ENCODE peak calls at places on chromosomes 3 and 15, in six cellular contexts. G is K562, M is WTC11, O is endothelial cell of umbilical vein, F is H1, B is HepG2. V is an unnamed sample.

GRCh38 chr15:29821416-29822099 is 710 bp downstream of the TJP1 start:
- DNase-seq in M (peak; percentile 86), F (no peak), B (peak; percentile 74), G (peak; percentile 91), O (peak; percentile 89), V (peak; percentile 75)

GRCh38 chr3:194383276-194383940 is 13.9 kb upstream of the LRRC15 start:
- DNase-seq in G (no peak), O (no peak), B (no peak), F (no peak), M (no peak), V (no peak)

GRCh38 chr3:129081503-129081902 is 20.9 kb downstream of the GP9 start:
- DNase-seq in B (no peak), G (no peak), O (no peak), F (no peak), M (no peak), V (no peak)

GRCh38 chr3:115146032-115146417 is 1.1 kb downstream of the ZBTB20 start:
- DNase-seq in B (peak; percentile 59), F (no peak), O (peak; percentile 69), G (peak; percentile 62), M (no peak), V (peak; percentile 84)

GRCh38 chr3:159260049-159260662 is 458.3 kb downstream of the MFSD1 start:
- DNase-seq in B (peak; percentile 56), O (peak; percentile 65), M (peak; percentile 31), G (peak; percentile 67), F (no peak), V (peak; percentile 65)

GRCh38 chr3:141422961-141423582 is 54.8 kb downstream of the ZBTB38 start:
- DNase-seq in G (no peak), F (no peak), O (no peak), M (no peak), B (no peak), V (no peak)

GRCh38 chr3:66998899-66999235 is 760 bp downstream of the KBTBD8 start:
- DNase-seq in O (peak; percentile 51), M (no peak), B (no peak), F (no peak), G (no peak), V (no peak)

GRCh38 chr3:146209371-146209770 is 41.5 kb downstream of the PLSCR4 start:
- DNase-seq in G (no peak), B (no peak), O (no peak), M (no peak), F (no peak), V (no peak)

GRCh38 chr15:32029409-32029861 is 880 bp upstream of the CHRNA7 start:
- DNase-seq in F (no peak), G (no peak), M (peak; percentile 56), O (peak; percentile 10), B (no peak), V (peak; percentile 31)

GRCh38 chr15:52783191-52783829 is 6.8 kb downstream of the ONECUT1 start:
- DNase-seq in O (peak; percentile 33), M (peak; percentile 77), F (peak; percentile 69), B (no peak), G (no peak), V (no peak)

GRCh38 chr3:139534444-139534812 is 5.1 kb downstream of the RBP1 start:
- DNase-seq in G (no peak), B (no peak), O (no peak), F (no peak), M (no peak), V (no peak)

GRCh38 chr3:41434781-41435180 is 235.5 kb downstream of the CTNNB1 start:
- DNase-seq in G (no peak), F (no peak), M (no peak), B (no peak), O (no peak), V (no peak)

GRCh38 chr3:12585181-12585580 is 28.3 kb downstream of the MKRN2 start:
- DNase-seq in M (no peak), B (no peak), O (no peak), F (no peak), G (no peak), V (no peak)

GRCh38 chr15:54619180-54619579 is 577.6 kb downstream of the RSL24D1 start:
- DNase-seq in O (no peak), M (no peak), F (no peak), G (no peak), B (peak; percentile 5), V (no peak)

GRCh38 chr3:16998236-16998923 is 113.6 kb downstream of the PLCL2 start:
- DNase-seq in M (no peak), G (no peak), O (no peak), B (no peak), F (no peak), V (no peak)

GRCh38 chr3:23915537-23916108 is 1.2 kb downstream of the NKIRAS1 start:
- DNase-seq in B (peak; percentile 45), G (peak; percentile 52), O (peak; percentile 15), F (no peak), M (no peak), V (no peak)

GRCh38 chr3:105521803-105522202 is 155.1 kb downstream of the ALCAM start:
- DNase-seq in O (no peak), B (no peak), G (no peak), F (no peak), M (no peak), V (no peak)

GRCh38 chr15:27933562-27933961 is 165.6 kb downstream of the OCA2 start:
- DNase-seq in M (no peak), G (no peak), O (no peak), B (no peak), F (no peak), V (no peak)

GRCh38 chr3:8767181-8767666 is 2.2 kb downstream of the OXTR start:
- DNase-seq in O (peak; percentile 7), F (no peak), B (no peak), G (no peak), M (no peak), V (no peak)

GRCh38 chr15:84752195-84752594 is 3.8 kb downstream of the ZNF592 start:
- DNase-seq in G (no peak), M (no peak), F (no peak), B (peak; percentile 63), O (no peak), V (no peak)

GRCh38 chr15:67035886-67036285 is 29.5 kb upstream of the SMAD3 start:
- DNase-seq in G (no peak), F (no peak), B (no peak), M (no peak), O (no peak), V (no peak)

GRCh38 chr15:61034793-61035710 is 194.1 kb downstream of the RORA start:
- DNase-seq in O (no peak), B (no peak), M (no peak), G (no peak), F (no peak), V (no peak)

GRCh38 chr3:45607790-45608189 is 13.2 kb downstream of the LIMD1 start:
- DNase-seq in M (no peak), B (no peak), F (no peak), G (no peak), O (no peak), V (no peak)

GRCh38 chr3:182954553-182954952 is 25.8 kb downstream of the DCUN1D1 start:
- DNase-seq in G (no peak), O (no peak), B (no peak), F (no peak), M (no peak), V (no peak)

GRCh38 chr15:44712108-44713005 is 1.0 kb downstream of the B2M start:
- DNase-seq in O (peak; percentile 83), F (no peak), B (peak; percentile 43), M (no peak), G (peak; percentile 85), V (peak; percentile 19)

GRCh38 chr3:96202181-96202580 is 612.2 kb upstream of the EPHA6 start:
- DNase-seq in B (no peak), M (no peak), G (no peak), F (no peak), O (no peak), V (no peak)

GRCh38 chr3:32644380-32644779 is 40.6 kb upstream of the CNOT10 start:
- DNase-seq in M (no peak), G (no peak), B (no peak), O (no peak), F (no peak), V (no peak)

GRCh38 chr3:32643354-32643753 is 41.6 kb upstream of the CNOT10 start:
- DNase-seq in F (no peak), G (no peak), M (no peak), O (no peak), B (no peak), V (no peak)

GRCh38 chr3:32640939-32641725 is 43.9 kb upstream of the CNOT10 start:
- DNase-seq in G (no peak), O (no peak), M (no peak), B (no peak), F (no peak), V (no peak)

GRCh38 chr3:32643816-32644215 is 41.2 kb upstream of the CNOT10 start:
- DNase-seq in B (no peak), M (no peak), O (no peak), F (no peak), G (no peak), V (no peak)

GRCh38 chr3:32646761-32647160 is 38.2 kb upstream of the CNOT10 start:
- DNase-seq in M (no peak), O (no peak), B (no peak), F (no peak), G (no peak), V (no peak)
- TF ChIP-seq JUN in M (no peak), O (no peak), B (no peak), F (no peak), G (no peak), V (no peak)

DNA sequence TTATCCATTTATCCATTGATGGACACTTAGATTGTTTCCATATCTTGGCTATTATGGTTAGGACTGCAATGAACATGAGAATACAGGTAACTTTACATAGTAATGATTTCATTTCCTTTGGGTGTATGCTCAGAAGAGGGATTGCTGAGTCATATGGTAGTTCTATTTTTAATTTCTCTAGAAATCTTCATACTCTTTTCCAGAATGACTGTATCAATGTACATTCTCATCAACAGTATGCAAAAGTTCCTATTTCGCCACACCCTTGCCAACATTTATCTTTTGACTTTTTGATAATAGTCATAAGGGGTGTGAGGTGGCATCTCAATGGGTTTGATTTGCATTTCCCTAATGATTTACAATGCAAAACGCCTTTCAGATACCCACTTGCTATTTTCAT is 6.2 kb upstream of the NIPA1 start:
- DNase-seq in O (no peak), F (no peak), G (no peak), M (no peak), B (no peak), V (no peak)
- TF ChIP-seq JUN in O (no peak), F (no peak), G (no peak), M (no peak), B (no peak), V (no peak)

DNA sequence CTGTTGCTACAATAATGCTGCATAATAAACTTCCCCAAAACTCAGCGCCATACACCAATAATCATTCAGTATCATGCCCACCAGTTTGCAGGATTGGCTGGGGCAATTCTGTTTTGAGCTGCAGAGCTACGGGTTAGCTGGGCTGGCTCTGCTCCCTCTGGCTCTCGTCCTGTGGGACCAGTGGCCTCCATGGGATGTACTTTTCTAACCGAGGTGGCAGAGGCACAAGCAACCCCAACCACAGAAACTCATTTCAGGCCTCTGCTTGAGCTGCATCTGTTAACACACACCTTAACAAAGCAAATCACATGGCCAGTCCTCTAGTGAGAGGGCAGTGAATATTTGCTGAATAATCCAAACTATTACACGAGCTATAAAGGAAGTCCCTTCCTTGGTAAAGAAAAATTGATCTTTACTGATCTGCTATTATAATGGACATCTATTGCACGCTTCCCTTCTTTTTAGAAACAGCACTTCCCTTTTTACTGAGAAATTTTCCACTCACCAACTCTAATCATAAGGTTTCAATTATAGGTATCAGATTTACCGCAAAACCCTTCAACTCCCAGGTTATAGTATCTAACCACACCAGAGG is 11.0 kb upstream of the BCL2A1 start:
- DNase-seq in B (no peak), G (no peak), O (no peak), F (no peak), M (no peak), V (no peak)
- TF ChIP-seq JUN in B (no peak), G (no peak), O (no peak), F (no peak), M (no peak), V (no peak)

GRCh38 chr3:63993653-63994079 is 29.6 kb downstream of the PSMD6 start:
- DNase-seq in B (peak; percentile 50), F (peak; percentile 47), G (peak; percentile 57), O (peak; percentile 71), M (peak; percentile 72), V (peak; percentile 68)
- TF ChIP-seq JUN in B (no peak), F (no peak), G (no peak), O (no peak), M (no peak), V (no peak)

V was measured in A549.